ENCODE peak calls at places on chromosomes 1 and 21, in seven cellular contexts. Z is thoracic aorta, Y is GM13977, R is cardiac fibroblast, O is psoas muscle, E is cardiac muscle cell, X is foreskin fibroblast. T is an unnamed sample.
A peak's percentile ranks its signal among the peaks of the same experiment; 100 is the strongest.

GRCh38 chr1:241271427-241271826 is 85.6 kb downstream of the RGS7 start:
- DNase-seq in Z (no peak), Y (no peak), R (no peak), O (no peak), E (no peak), X (no peak), T (no peak)

GRCh38 chr1:19062258-19063029 is 106.0 kb upstream of the IFFO2 start:
- DNase-seq in Z (no peak), Y (no peak), R (no peak), O (no peak), E (no peak), X (no peak), T (no peak)

GRCh38 chr21:42010507-42011493 is 640 bp upstream of the ZBTB21 start:
- DNase-seq in Z (no peak), Y (peak; percentile 60), R (peak; percentile 13), O (no peak), E (peak; percentile 13), X (peak; percentile 32), T (peak; percentile 52)

GRCh38 chr1:149972547-149972946 is 35.9 kb upstream of the MTMR11 start:
- DNase-seq in Z (no peak), Y (no peak), R (no peak), O (no peak), E (no peak), X (no peak), T (no peak)

GRCh38 chr1:183443025-183443424 is 24.8 kb upstream of the NMNAT2 start:
- DNase-seq in Z (no peak), Y (no peak), R (no peak), O (no peak), E (peak; percentile 11), X (peak; percentile 58), T (no peak)

GRCh38 chr1:1213919-1214599 is at the start of gene TNFRSF4:
- DNase-seq in Z (no peak), Y (no peak), R (no peak), O (peak; percentile 52), E (no peak), X (no peak), T (no peak)

GRCh38 chr1:91997607-91998195 is 32.1 kb upstream of the EPHX4 start:
- DNase-seq in Z (no peak), Y (peak; percentile 39), R (peak; percentile 73), O (no peak), E (peak; percentile 75), X (peak; percentile 80), T (peak; percentile 32)

GRCh38 chr1:149844096-149844495 is 55.3 kb upstream of the BOLA1 start:
- DNase-seq in Z (no peak), Y (no peak), R (no peak), O (no peak), E (peak; percentile 34), X (peak; percentile 68), T (no peak)

GRCh38 chr1:89260575-89261275 is 11.9 kb downstream of the GBP5 start:
- DNase-seq in Z (no peak), Y (no peak), R (peak; percentile 10), O (no peak), E (peak; percentile 23), X (no peak), T (no peak)

GRCh38 chr21:38567577-38568360 is 69.5 kb upstream of the ERG start:
- DNase-seq in Z (no peak), Y (no peak), R (peak; percentile 18), O (no peak), E (peak; percentile 40), X (peak; percentile 67), T (no peak)

GRCh38 chr1:13809461-13810159 is 109.6 kb downstream of the PRDM2 start:
- DNase-seq in Z (no peak), Y (no peak), R (no peak), O (no peak), E (no peak), X (no peak), T (no peak)

GRCh38 chr1:23039308-23039826 is 20.1 kb downstream of the KDM1A start:
- DNase-seq in Z (no peak), Y (no peak), R (no peak), O (no peak), E (no peak), X (no peak), T (no peak)

GRCh38 chr1:155729031-155729898 is 40.4 kb downstream of the DAP3 start:
- DNase-seq in Z (peak; percentile 9), Y (peak; percentile 22), R (peak; percentile 81), O (no peak), E (peak; percentile 81), X (peak; percentile 77), T (peak; percentile 28)

GRCh38 chr1:103948526-103948925 is 198.8 kb downstream of the AMY1C start:
- DNase-seq in Z (no peak), Y (no peak), R (no peak), O (no peak), E (peak; percentile 2), X (peak; percentile 2), T (no peak)

GRCh38 chr1:232037774-232038388 is 411.3 kb downstream of the DISC1 start:
- DNase-seq in Z (no peak), Y (no peak), R (no peak), O (no peak), E (no peak), X (no peak), T (no peak)

GRCh38 chr1:247007511-247008405 is at the start of gene ZNF695:
- DNase-seq in Z (peak; percentile 31), Y (peak; percentile 97), R (peak; percentile 94), O (peak; percentile 76), E (peak; percentile 96), X (peak; percentile 97), T (peak; percentile 96)

GRCh38 chr1:37653906-37654305 is 19.2 kb upstream of the RSPO1 start:
- DNase-seq in Z (no peak), Y (no peak), R (no peak), O (no peak), E (no peak), X (no peak), T (no peak)

GRCh38 chr1:245304698-245305097 is 149.9 kb downstream of the KIF26B start:
- DNase-seq in Z (no peak), Y (no peak), R (no peak), O (no peak), E (no peak), X (no peak), T (no peak)

GRCh38 chr21:20646431-20646830 is 351.8 kb upstream of the NCAM2 start:
- DNase-seq in Z (no peak), Y (no peak), R (no peak), O (no peak), E (no peak), X (no peak), T (no peak)

DNA sequence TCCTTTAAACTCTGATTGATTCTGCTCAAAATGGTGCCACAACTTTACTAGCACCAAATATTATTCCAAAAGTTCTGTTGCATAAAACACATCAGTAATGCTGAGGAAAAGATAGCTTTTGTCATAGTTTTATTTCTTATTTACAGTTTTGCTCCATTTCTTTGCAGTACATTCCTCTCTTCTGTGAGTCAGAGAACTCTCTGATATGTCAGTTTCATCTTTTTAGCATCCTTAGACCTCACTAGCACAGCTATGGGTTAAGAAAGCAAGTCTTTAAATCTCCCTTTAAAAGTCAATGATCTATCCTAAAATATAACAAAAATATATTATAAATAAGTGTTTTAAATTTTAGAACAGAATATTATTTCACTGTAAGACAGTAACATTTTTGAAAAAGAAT is 356.6 kb upstream of the SNX7 start:
- DNase-seq in Z (no peak), Y (no peak), R (no peak), O (no peak), E (peak; percentile 19), X (peak; percentile 47), T (no peak)
- TF ChIP-seq CTCF in Z (no peak), Y (no peak), R (no peak), O (no peak), E (no peak), X (no peak), T (no peak)

GRCh38 chr1:11802973-11803885 is 2.5 kb downstream of the MTHFR start:
- DNase-seq in Z (peak; percentile 83), Y (peak; percentile 77), R (peak; percentile 99), O (peak; percentile 94), E (peak; percentile 99), X (peak; percentile 99), T (peak; percentile 86)
- TF ChIP-seq CTCF in Z (no peak), Y (no peak), R (no peak), O (no peak), E (no peak), X (no peak), T (no peak)

DNA sequence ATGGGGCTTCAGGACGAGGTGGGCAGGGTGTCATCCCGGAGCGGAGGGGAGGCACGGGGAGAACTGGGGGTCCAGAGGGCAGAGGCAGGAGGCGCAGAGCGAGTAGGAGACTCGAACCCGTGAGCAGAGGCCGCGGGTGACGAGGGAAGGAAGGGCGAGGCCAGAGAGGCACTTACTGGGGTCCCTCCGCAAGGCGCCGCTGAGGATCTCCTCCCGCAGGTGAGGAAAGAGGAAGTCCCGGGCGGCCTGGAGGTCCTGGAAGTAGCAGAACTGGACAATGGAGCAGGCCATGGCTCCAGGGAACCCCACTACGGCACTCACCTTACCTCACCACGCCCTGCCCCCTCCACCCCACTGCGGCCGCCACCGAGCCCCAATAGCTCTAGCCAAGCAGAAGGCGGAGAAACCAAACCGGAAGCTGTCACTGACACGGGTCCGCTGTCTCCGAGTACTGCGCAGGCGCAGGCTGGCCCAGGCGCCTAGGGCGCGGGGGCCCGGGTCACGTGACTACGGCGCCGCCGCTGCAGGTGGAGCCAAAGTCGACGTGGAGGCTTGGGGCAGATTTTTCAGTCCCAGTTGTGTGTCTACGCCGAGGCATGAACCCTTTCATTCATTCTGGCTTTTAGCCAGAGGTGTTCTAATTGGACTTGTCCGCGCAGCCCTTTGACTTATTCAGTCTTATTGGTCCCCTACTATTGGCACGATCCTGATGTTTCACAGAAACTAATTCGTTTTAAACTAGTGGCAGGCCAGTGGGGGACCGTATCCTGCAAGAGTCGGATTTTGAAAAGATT is at the start of gene RAB3GAP2:
- DNase-seq in Z (peak; percentile 68), Y (peak; percentile 94), R (peak; percentile 95), O (peak; percentile 97), E (peak; percentile 96), X (peak; percentile 98), T (peak; percentile 99)
- TF ChIP-seq CTCF in Z (no peak), Y (no peak), R (no peak), O (no peak), E (no peak), X (no peak), T (no peak)

GRCh38 chr1:7302873-7303272 is 468.2 kb upstream of the VAMP3 start:
- DNase-seq in Z (no peak), Y (no peak), R (no peak), O (no peak), E (no peak), X (peak; percentile 47), T (no peak)
- TF ChIP-seq CTCF in Z (no peak), Y (no peak), R (peak; percentile 14), O (no peak), E (no peak), X (no peak), T (no peak)

GRCh38 chr1:233193741-233194140 is 101.8 kb downstream of the PCNX2 start:
- DNase-seq in Z (no peak), Y (no peak), R (no peak), O (no peak), E (no peak), X (no peak), T (no peak)

GRCh38 chr1:233183226-233184020 is 112.1 kb downstream of the PCNX2 start:
- DNase-seq in Z (no peak), Y (no peak), R (no peak), O (no peak), E (no peak), X (peak; percentile 44), T (no peak)

GRCh38 chr1:233182587-233182986 is 112.9 kb downstream of the PCNX2 start:
- DNase-seq in Z (no peak), Y (no peak), R (no peak), O (no peak), E (no peak), X (no peak), T (no peak)

GRCh38 chr1:233188061-233188460 is 107.5 kb downstream of the PCNX2 start:
- DNase-seq in Z (no peak), Y (no peak), R (no peak), O (no peak), E (no peak), X (no peak), T (no peak)
- TF ChIP-seq CTCF in Z (no peak), Y (no peak), R (no peak), O (no peak), E (no peak), X (no peak), T (no peak)